ENCODE peak calls at places on chromosomes 1 and 21, in ten cellular contexts. Z is retinal pigment epithelial cell; M is colonic mucosa; E is AG04450; X is HS-27A; A is dermis microvascular lymphatic vessel endothelial cell; F is neuronal stem cell; V is progenitor cell of endocrine pancreas; N is stimulated activated CD4-positive, alpha-beta T cell treated with anti-CD3 and anti-CD28 coated beads, TNF-alpha, amount 100 ng/mL, for 48 hours; R is type B pancreatic cell. W is an unnamed sample.

GRCh38 chr1:116396769-116397168 is 23.7 kb downstream of the ATP1A1 start:
- DNase-seq in V (no peak), M (no peak), A (no peak), X (no peak), Z (no peak), N (no peak), R (no peak), E (no peak), F (no peak), W (no peak)

GRCh38 chr21:29718081-29718815 is 221.5 kb downstream of the GRIK1 start:
- DNase-seq in X (no peak), F (no peak), M (no peak), E (no peak), Z (no peak), A (no peak), V (no peak), R (no peak), N (no peak), W (no peak)

GRCh38 chr1:70866522-70867256 is 180.9 kb downstream of the PTGER3 start:
- DNase-seq in F (no peak), R (no peak), V (no peak), X (no peak), E (no peak), N (no peak), A (no peak), M (no peak), Z (no peak), W (no peak)

GRCh38 chr1:175866776-175867175 is 123.4 kb upstream of the TNR start:
- DNase-seq in V (no peak), N (no peak), M (no peak), R (no peak), F (no peak), A (no peak), Z (no peak), E (no peak), X (no peak), W (no peak)

GRCh38 chr21:43347461-43347860 is 79.5 kb downstream of the SIK1 start:
- DNase-seq in M (no peak), X (no peak), E (no peak), A (no peak), R (no peak), F (no peak), V (no peak), Z (no peak), N (no peak), W (no peak)

GRCh38 chr1:94801919-94802546 is 18.1 kb upstream of the SLC44A3 start:
- DNase-seq in V (no peak), F (peak), N (no peak), X (peak), R (no peak), E (peak), M (peak), Z (peak), A (peak), W (no peak)

GRCh38 chr1:241614144-241614543 is 26.0 kb downstream of the CHML start:
- DNase-seq in Z (no peak), E (no peak), M (no peak), F (no peak), N (no peak), R (no peak), A (no peak), X (no peak), V (no peak), W (no peak)

GRCh38 chr1:215542301-215542700 is 24.8 kb upstream of the KCTD3 start:
- DNase-seq in X (no peak), M (no peak), A (no peak), Z (no peak), V (no peak), E (no peak), F (no peak), N (no peak), R (no peak), W (no peak)

GRCh38 chr1:40308036-40308727 is 8.9 kb downstream of the COL9A2 start:
- DNase-seq in Z (peak), X (no peak), A (no peak), E (no peak), M (no peak), F (no peak), R (no peak), V (no peak), N (no peak), W (no peak)

GRCh38 chr21:41506526-41507520 is 1.1 kb downstream of the TMPRSS2 start:
- DNase-seq in N (no peak), X (no peak), M (peak), A (no peak), R (no peak), E (no peak), F (peak), Z (no peak), V (peak), W (no peak)

GRCh38 chr1:62724430-62724829 is 36.2 kb upstream of the DOCK7 start:
- DNase-seq in R (no peak), E (no peak), X (no peak), N (no peak), M (no peak), V (no peak), Z (no peak), A (no peak), F (no peak), W (no peak)

GRCh38 chr1:178102218-178102617 is 8.3 kb downstream of the RASAL2 start:
- DNase-seq in V (no peak), E (no peak), A (no peak), M (no peak), R (no peak), X (no peak), Z (no peak), N (no peak), F (no peak), W (no peak)

GRCh38 chr1:3981261-3981660 is 81.2 kb upstream of the C1orf174 start:
- DNase-seq in F (no peak), E (no peak), M (no peak), N (no peak), X (no peak), A (no peak), R (no peak), V (no peak), Z (no peak), W (no peak)

GRCh38 chr1:225655509-225656258 is 2.8 kb upstream of the ENAH start:
- DNase-seq in A (peak), V (no peak), Z (peak), R (no peak), F (no peak), X (peak), M (peak), N (no peak), E (peak), W (no peak)

W was measured in iPS DF 6.9.